ENCODE peak calls at places on chromosomes 4 and X, in five cellular contexts. One of them, this sample, is unnamed.

GRCh38 chr4:76639292-76639691 is 204.3 kb downstream of the SHROOM3 start:
- DNase-seq in IMR-90: peak
- DNase-seq in AG04450: no peak
- DNase-seq in astrocyte: no peak
- DNase-seq in heart left ventricle: no peak
- DNase-seq in this sample: peak

GRCh38 chrX:9131066-9131465 is 97.1 kb upstream of the FAM9B start:
- DNase-seq in IMR-90: peak
- DNase-seq in AG04450: no peak
- DNase-seq in astrocyte: no peak
- DNase-seq in heart left ventricle: no peak
- DNase-seq in this sample: peak

GRCh38 chr4:11700751-11701226 is 272.1 kb upstream of the HS3ST1 start:
- DNase-seq in IMR-90: peak
- DNase-seq in AG04450: peak
- DNase-seq in astrocyte: peak
- DNase-seq in heart left ventricle: no peak
- DNase-seq in this sample: peak

GRCh38 chrX:15719324-15719968 is 18.6 kb upstream of the CA5B start:
- DNase-seq in IMR-90: no peak
- DNase-seq in AG04450: no peak
- DNase-seq in astrocyte: no peak
- DNase-seq in heart left ventricle: no peak
- DNase-seq in this sample: no peak

GRCh38 chr4:98151145-98151929 is 8.1 kb upstream of the STPG2 start:
- DNase-seq in IMR-90: no peak
- DNase-seq in AG04450: no peak
- DNase-seq in astrocyte: no peak
- DNase-seq in heart left ventricle: no peak
- DNase-seq in this sample: no peak

GRCh38 chr4:184957451-184958115 is 60.7 kb upstream of the HELT start:
- DNase-seq in IMR-90: no peak
- DNase-seq in AG04450: no peak
- DNase-seq in astrocyte: no peak
- DNase-seq in heart left ventricle: no peak
- DNase-seq in this sample: no peak

GRCh38 chr4:15907430-15907829 is 31.1 kb downstream of the FGFBP1 start:
- DNase-seq in IMR-90: no peak
- DNase-seq in AG04450: no peak
- DNase-seq in astrocyte: no peak
- DNase-seq in heart left ventricle: no peak
- DNase-seq in this sample: no peak

GRCh38 chr4:1169691-1170096 is 2.7 kb downstream of the SPON2 start:
- DNase-seq in IMR-90: no peak
- DNase-seq in AG04450: no peak
- DNase-seq in astrocyte: no peak
- DNase-seq in heart left ventricle: no peak
- DNase-seq in this sample: no peak

GRCh38 chrX:147948531-147948930 is 32.6 kb upstream of the FMR1NB start:
- DNase-seq in IMR-90: no peak
- DNase-seq in AG04450: no peak
- DNase-seq in astrocyte: no peak
- DNase-seq in heart left ventricle: no peak
- DNase-seq in this sample: no peak

GRCh38 chr4:71472946-71473345 is 134.1 kb downstream of the SLC4A4 start:
- DNase-seq in IMR-90: peak
- DNase-seq in AG04450: peak
- DNase-seq in astrocyte: peak
- DNase-seq in heart left ventricle: no peak
- DNase-seq in this sample: peak

GRCh38 chrX:134377537-134377936 is 82.4 kb upstream of the HPRT1 start:
- DNase-seq in IMR-90: peak
- DNase-seq in AG04450: no peak
- DNase-seq in astrocyte: peak
- DNase-seq in heart left ventricle: no peak
- DNase-seq in this sample: peak

GRCh38 chrX:15686818-15687685 is 22.4 kb upstream of the CLTRN start:
- DNase-seq in IMR-90: peak
- DNase-seq in AG04450: no peak
- DNase-seq in astrocyte: peak
- DNase-seq in heart left ventricle: peak
- DNase-seq in this sample: peak

GRCh38 chr4:123940604-123941003 is 544.0 kb downstream of the SPRY1 start:
- DNase-seq in IMR-90: no peak
- DNase-seq in AG04450: no peak
- DNase-seq in astrocyte: no peak
- DNase-seq in heart left ventricle: no peak
- DNase-seq in this sample: no peak

GRCh38 chrX:120408168-120408567 is 46.3 kb downstream of the ATP1B4 start:
- DNase-seq in IMR-90: no peak
- DNase-seq in AG04450: no peak
- DNase-seq in astrocyte: no peak
- DNase-seq in heart left ventricle: no peak
- DNase-seq in this sample: no peak

GRCh38 chr4:158799856-158800255 is 31.0 kb downstream of the FNIP2 start:
- DNase-seq in IMR-90: no peak
- DNase-seq in AG04450: no peak
- DNase-seq in astrocyte: no peak
- DNase-seq in heart left ventricle: no peak
- DNase-seq in this sample: no peak

GRCh38 chr4:34766935-34767859 is 1477.1 kb downstream of the ARAP2 start:
- DNase-seq in IMR-90: no peak
- DNase-seq in AG04450: no peak
- DNase-seq in astrocyte: no peak
- DNase-seq in heart left ventricle: no peak
- DNase-seq in this sample: no peak

DNA sequence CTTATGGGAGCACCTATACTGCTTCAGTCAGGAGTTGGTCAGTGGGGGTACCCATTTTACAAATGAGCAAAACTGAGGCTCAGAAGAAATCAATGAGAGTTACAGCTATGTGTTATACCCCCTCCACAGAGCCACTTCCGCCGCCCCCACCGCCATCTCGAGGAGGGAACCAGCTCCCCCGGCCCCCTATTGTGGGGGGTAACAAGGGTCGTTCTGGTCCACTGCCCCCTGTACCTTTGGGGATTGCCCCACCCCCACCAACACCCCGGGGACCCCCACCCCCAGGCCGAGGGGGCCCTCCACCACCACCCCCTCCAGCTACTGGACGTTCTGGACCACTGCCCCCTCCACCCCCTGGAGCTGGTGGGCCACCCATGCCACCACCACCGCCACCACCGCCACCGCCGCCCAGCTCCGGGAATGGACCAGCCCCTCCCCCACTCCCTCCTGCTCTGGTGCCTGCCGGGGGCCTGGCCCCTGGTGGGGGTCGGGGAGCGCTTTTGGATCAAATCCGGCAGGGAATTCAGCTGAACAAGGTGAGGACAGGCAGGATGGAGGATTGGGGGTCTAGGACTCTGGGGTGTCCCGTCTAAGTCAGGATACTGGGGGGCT is 5.0 kb downstream of the WAS start:
- DNase-seq in IMR-90: no peak
- DNase-seq in AG04450: no peak
- DNase-seq in astrocyte: no peak
- DNase-seq in heart left ventricle: no peak
- DNase-seq in this sample: no peak
- H3K4me3 ChIP-seq in IMR-90: no peak
- H3K4me3 ChIP-seq in AG04450: no peak
- H3K4me3 ChIP-seq in astrocyte: no peak
- H3K4me3 ChIP-seq in heart left ventricle: no peak
- H3K4me3 ChIP-seq in this sample: no peak

DNA sequence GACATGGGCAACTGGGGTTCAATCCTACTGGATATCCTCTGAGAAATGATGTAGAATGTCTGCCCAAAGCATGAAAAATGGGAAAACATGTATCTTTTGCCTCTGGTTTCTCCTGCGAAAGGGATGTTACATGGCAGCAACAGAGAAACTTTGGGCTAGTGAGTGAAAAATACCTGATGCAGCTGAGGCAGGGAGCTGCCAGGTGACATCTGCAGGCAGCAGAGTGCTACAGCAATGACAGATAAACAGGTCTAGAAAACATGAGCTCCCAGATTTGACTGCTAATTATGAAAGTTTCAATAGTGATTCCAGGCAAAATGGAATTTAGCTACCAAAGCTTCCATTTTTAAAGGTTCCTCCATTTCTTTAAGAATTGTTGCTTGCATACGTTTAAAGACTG is 4.8 kb upstream of the CXCL1 start:
- DNase-seq in IMR-90: no peak
- DNase-seq in AG04450: no peak
- DNase-seq in astrocyte: no peak
- DNase-seq in heart left ventricle: no peak
- DNase-seq in this sample: no peak
- TF ChIP-seq CTCF in IMR-90: no peak
- TF ChIP-seq CTCF in AG04450: peak
- TF ChIP-seq CTCF in astrocyte: peak
- TF ChIP-seq CTCF in heart left ventricle: no peak
- TF ChIP-seq CTCF in this sample: peak

GRCh38 chr4:23890369-23891063 is 669 bp upstream of the PPARGC1A start:
- DNase-seq in IMR-90: no peak
- DNase-seq in AG04450: no peak
- DNase-seq in astrocyte: no peak
- DNase-seq in heart left ventricle: no peak
- DNase-seq in this sample: no peak
- H3K4me3 ChIP-seq in IMR-90: peak
- H3K4me3 ChIP-seq in AG04450: peak
- H3K4me3 ChIP-seq in astrocyte: peak
- H3K4me3 ChIP-seq in heart left ventricle: peak
- H3K4me3 ChIP-seq in this sample: no peak

GRCh38 chr4:153465583-153465921 is 608 bp upstream of the TMEM131L start:
- DNase-seq in IMR-90: peak
- DNase-seq in AG04450: no peak
- DNase-seq in astrocyte: no peak
- DNase-seq in heart left ventricle: peak
- DNase-seq in this sample: peak
- TF ChIP-seq CTCF in IMR-90: no peak
- TF ChIP-seq CTCF in AG04450: peak
- TF ChIP-seq CTCF in astrocyte: peak
- TF ChIP-seq CTCF in heart left ventricle: no peak
- TF ChIP-seq CTCF in this sample: peak